ENCODE peak calls at places on chromosomes 2 and 18, in five cellular contexts. J, T, Y, L and V are unnamed samples.

GRCh38 chr2:239369631-239370161 is 31.1 kb downstream of the HDAC4 start:
- DNase-seq in J (no peak), T (peak), Y (no peak), L (no peak), V (no peak)

GRCh38 chr18:63099026-63099840 is 220.3 kb downstream of the BCL2 start:
- DNase-seq in J (no peak), T (no peak), Y (no peak), L (no peak), V (no peak)

GRCh38 chr2:79929624-79930023 is 374.9 kb downstream of the LRRTM1 start:
- DNase-seq in J (no peak), T (no peak), Y (no peak), L (no peak), V (no peak)

GRCh38 chr2:133157141-133157540 is 411.1 kb downstream of the NCKAP5 start:
- DNase-seq in J (no peak), T (no peak), Y (no peak), L (no peak), V (no peak)

GRCh38 chr2:172969171-172969570 is 106.5 kb upstream of the MAP3K20 start:
- DNase-seq in J (no peak), T (no peak), Y (no peak), L (no peak), V (no peak)

GRCh38 chr2:239790313-239790712 is 234.8 kb downstream of the NDUFA10 start:
- DNase-seq in J (no peak), T (no peak), Y (no peak), L (no peak), V (no peak)

GRCh38 chr2:27667439-27667838 is 3.8 kb downstream of the SLC4A1AP start:
- DNase-seq in J (no peak), T (no peak), Y (no peak), L (no peak), V (no peak)

GRCh38 chr2:55807900-55808299 is 114.3 kb upstream of the PNPT1 start:
- DNase-seq in J (no peak), T (no peak), Y (no peak), L (no peak), V (no peak)

GRCh38 chr2:239526038-239526437 is 125.2 kb upstream of the HDAC4 start:
- DNase-seq in J (no peak), T (no peak), Y (no peak), L (no peak), V (no peak)

GRCh38 chr2:65991332-65991731 is 443.6 kb upstream of the MEIS1 start:
- DNase-seq in J (no peak), T (no peak), Y (no peak), L (peak), V (no peak)

GRCh38 chr2:20919301-20919800 is 96.5 kb upstream of the LDAH start:
- DNase-seq in J (no peak), T (no peak), Y (no peak), L (no peak), V (no peak)

GRCh38 chr2:231361701-231362588 is 33.6 kb upstream of the B3GNT7 start:
- DNase-seq in J (no peak), T (no peak), Y (no peak), L (no peak), V (no peak)

GRCh38 chr2:25797607-25798488 is 80.4 kb downstream of the ASXL2 start:
- DNase-seq in J (no peak), T (no peak), Y (no peak), L (no peak), V (no peak)

GRCh38 chr18:10270160-10270571 is 184.3 kb upstream of the APCDD1 start:
- DNase-seq in J (no peak), T (no peak), Y (peak), L (no peak), V (no peak)

GRCh38 chr18:60910534-60910933 is 422.7 kb upstream of the CDH20 start:
- DNase-seq in J (no peak), T (no peak), Y (no peak), L (no peak), V (no peak)

GRCh38 chr2:231132126-231132525 is 7.3 kb upstream of the HTR2B start:
- DNase-seq in J (no peak), T (no peak), Y (no peak), L (peak), V (no peak)

GRCh38 chr18:23113576-23113975 is 21.7 kb upstream of the CABLES1 start:
- DNase-seq in J (no peak), T (no peak), Y (no peak), L (no peak), V (no peak)

GRCh38 chr2:69512446-69512845 is 75.2 kb upstream of the NFU1 start:
- DNase-seq in J (no peak), T (no peak), Y (no peak), L (no peak), V (no peak)

GRCh38 chr2:189521686-189522434 is 58.7 kb downstream of the SLC40A1 start:
- DNase-seq in J (no peak), T (no peak), Y (no peak), L (no peak), V (no peak)

GRCh38 chr18:39318462-39318861 is 1752.9 kb upstream of the CELF4 start:
- DNase-seq in J (no peak), T (no peak), Y (no peak), L (peak), V (no peak)

GRCh38 chr2:60960706-60961105 is 56.8 kb upstream of the PEX13 start:
- DNase-seq in J (no peak), T (no peak), Y (no peak), L (no peak), V (no peak)

GRCh38 chr2:131045925-131046579 is 47.2 kb downstream of the FAM168B start:
- DNase-seq in J (no peak), T (no peak), Y (no peak), L (no peak), V (no peak)

GRCh38 chr2:70374616-70375015 is 72.7 kb upstream of the FAM136A start:
- DNase-seq in J (no peak), T (no peak), Y (no peak), L (no peak), V (no peak)

GRCh38 chr18:55475916-55476315 is 112.1 kb downstream of the TCF4 start:
- DNase-seq in J (no peak), T (no peak), Y (no peak), L (no peak), V (no peak)

GRCh38 chr18:55475467-55475866 is 112.5 kb downstream of the TCF4 start:
- DNase-seq in J (no peak), T (no peak), Y (no peak), L (no peak), V (no peak)

GRCh38 chr18:55478301-55478660 is 109.7 kb downstream of the TCF4 start:
- DNase-seq in J (no peak), T (no peak), Y (no peak), L (no peak), V (no peak)

GRCh38 chr18:55479656-55480420 is 108.2 kb downstream of the TCF4 start:
- DNase-seq in J (no peak), T (no peak), Y (no peak), L (no peak), V (no peak)

GRCh38 chr18:55477537-55478300 is 110.3 kb downstream of the TCF4 start:
- DNase-seq in J (no peak), T (peak), Y (no peak), L (no peak), V (no peak)
- TF ChIP-seq CTCF in J (peak), T (peak), Y (peak), L (no peak), V (peak)

DNA sequence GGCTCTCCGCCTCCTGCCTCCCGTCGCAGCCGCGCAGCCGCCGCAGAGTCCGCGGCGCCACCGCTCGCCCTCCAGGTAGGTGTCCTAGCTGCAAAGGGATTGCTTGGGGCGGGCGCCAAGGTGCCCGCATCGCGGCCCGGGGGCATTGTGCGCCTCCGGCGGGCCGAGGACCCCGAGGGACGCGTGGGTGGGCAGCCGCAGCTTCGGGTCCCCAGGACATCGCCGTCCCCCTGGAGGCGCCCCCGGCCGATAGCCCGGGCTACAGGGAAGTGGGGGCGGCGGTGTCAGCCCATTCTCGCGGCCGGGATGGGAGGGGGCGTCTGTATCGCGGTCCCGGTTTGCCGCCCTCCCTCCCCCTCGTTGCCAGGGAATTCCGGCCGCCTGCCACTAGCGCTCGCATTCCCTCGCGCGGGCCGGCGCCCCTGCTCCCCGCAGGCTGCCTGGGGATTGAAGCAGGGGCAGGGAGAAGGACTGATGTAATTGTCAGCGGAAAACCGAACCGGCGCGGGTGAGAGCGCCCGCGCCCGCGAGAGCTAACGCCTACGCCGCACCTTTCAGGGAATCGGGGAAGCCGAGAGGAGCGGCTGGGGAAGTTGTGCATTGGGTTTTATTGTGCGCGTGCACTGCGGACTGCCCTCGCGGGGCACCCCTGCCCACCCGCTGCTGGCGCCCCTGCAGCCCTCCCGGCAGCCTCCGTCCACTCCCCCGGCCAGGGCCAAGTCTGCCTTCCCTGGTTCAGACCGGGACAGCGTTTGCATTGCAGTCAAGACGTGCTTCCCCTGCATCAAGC is 483 bp downstream of the OSBPL6 start:
- DNase-seq in J (no peak), T (no peak), Y (peak), L (peak), V (no peak)
- H3K4me3 ChIP-seq in J (peak), T (peak), Y (peak), L (peak), V (peak)

GRCh38 chr2:158756976-158757375 is 38.1 kb upstream of the DAPL1 start:
- DNase-seq in J (no peak), T (no peak), Y (no peak), L (no peak), V (no peak)

GRCh38 chr2:158756331-158756730 is 38.8 kb upstream of the DAPL1 start:
- DNase-seq in J (no peak), T (no peak), Y (no peak), L (no peak), V (no peak)

GRCh38 chr2:158754303-158754611 is 40.9 kb upstream of the DAPL1 start:
- DNase-seq in J (no peak), T (no peak), Y (no peak), L (no peak), V (no peak)

GRCh38 chr2:158755310-158755709 is 39.8 kb upstream of the DAPL1 start:
- DNase-seq in J (no peak), T (no peak), Y (no peak), L (no peak), V (no peak)

DNA sequence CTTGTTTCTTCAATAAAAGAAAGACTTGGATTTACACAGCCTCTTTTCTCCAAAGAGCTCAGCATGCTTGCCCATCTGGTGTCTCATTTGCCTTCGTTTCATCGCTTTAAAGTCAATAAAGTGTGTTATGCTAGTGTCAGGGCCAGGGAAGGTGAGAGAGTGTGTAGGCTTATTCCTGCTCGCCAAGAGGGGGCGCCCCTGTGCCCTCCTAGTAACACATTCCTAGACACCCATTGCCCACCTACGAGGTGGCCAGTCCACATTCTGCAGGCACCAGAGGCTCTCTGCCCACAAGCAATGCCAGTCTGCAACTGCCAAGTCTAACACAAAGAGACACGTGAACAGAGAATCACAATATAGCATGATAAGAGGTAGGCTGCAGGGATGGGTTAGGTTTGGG is 39.4 kb upstream of the DAPL1 start:
- DNase-seq in J (no peak), T (no peak), Y (no peak), L (peak), V (no peak)
- TF ChIP-seq CTCF in J (peak), T (peak), Y (peak), L (peak), V (peak)

GRCh38 chr18:75638223-75638596 is 210.7 kb upstream of the SMIM21 start:
- DNase-seq in J (no peak), T (no peak), Y (no peak), L (no peak), V (no peak)
- H3K4me3 ChIP-seq in J (no peak), T (no peak), Y (peak), L (peak), V (no peak)

GRCh38 chr2:103293266-103293583 is 531.4 kb downstream of the TMEM182 start:
- DNase-seq in J (no peak), T (no peak), Y (no peak), L (peak), V (no peak)
- TF ChIP-seq CTCF in J (no peak), T (no peak), Y (no peak), L (no peak), V (no peak)

GRCh38 chr18:35355140-35355618 is 11.0 kb upstream of the ZNF24 start:
- DNase-seq in J (no peak), T (peak), Y (peak), L (peak), V (no peak)
- H3K4me3 ChIP-seq in J (no peak), T (no peak), Y (peak), L (no peak), V (no peak)